ENCODE peak calls at places on chromosomes 3 and 15, in eight cellular contexts. E is NCI-H1417; K is stimulated activated naive CD8-positive, alpha-beta T cell treated with anti-CD3 and anti-CD28 coated beads, Interleukin-15, Interleukin-2, amounts not matched to agents 100 U/mL and 50 U/mL, for 24 hours; X is progenitor cell of endocrine pancreas; F is lower leg skin; Z is fibroblast of lung; D is stimulated activated CD4-positive, alpha-beta T cell treated with anti-CD3 and anti-CD28 coated beads, Interleukin-2, amount 100 ng/mL, for 48 hours; C is SHP77 treated with DMSO at 0.1 percent for 48 hours. L is an unnamed sample.

GRCh38 chr15:26974120-26974780 is 3.3 kb downstream of the GABRG3 start:
- DNase-seq in D (no peak), X (no peak), F (no peak), K (no peak), C (peak), E (peak), Z (peak), L (no peak)

GRCh38 chr3:28348286-28348636 is 260 bp upstream of the ZCWPW2 start:
- DNase-seq in K (no peak), X (no peak), E (no peak), Z (no peak), F (no peak), D (no peak), C (no peak), L (peak)

GRCh38 chr15:45179221-45179985 is 8.4 kb downstream of the SHF start:
- DNase-seq in K (peak), D (peak), X (no peak), C (no peak), E (peak), Z (no peak), F (no peak), L (peak)

GRCh38 chr3:49554639-49555265 is 475 bp downstream of the BSN start:
- DNase-seq in E (no peak), X (peak), K (peak), Z (no peak), D (peak), C (no peak), F (peak), L (peak)

GRCh38 chr15:31605467-31605931 is 278.9 kb downstream of the KLF13 start:
- DNase-seq in F (no peak), X (no peak), D (no peak), K (peak), Z (peak), C (no peak), E (no peak), L (no peak)

GRCh38 chr15:71337197-71337845 is 222.1 kb downstream of the THSD4 start:
- DNase-seq in X (no peak), F (no peak), D (no peak), Z (peak), K (no peak), E (no peak), C (no peak), L (no peak)

GRCh38 chr15:57339321-57339720 is 37.0 kb upstream of the CGNL1 start:
- DNase-seq in D (no peak), C (no peak), E (no peak), X (no peak), Z (no peak), F (no peak), K (no peak), L (no peak)

GRCh38 chr3:28326458-28326926 is 22.0 kb upstream of the ZCWPW2 start:
- DNase-seq in D (peak), C (no peak), K (peak), F (no peak), Z (peak), X (no peak), E (no peak), L (no peak)

GRCh38 chr3:49343163-49343562 is 3.3 kb upstream of the USP4 start:
- DNase-seq in F (no peak), E (no peak), X (no peak), D (no peak), K (no peak), Z (no peak), C (no peak), L (no peak)

GRCh38 chr3:124698030-124698770 is 32.1 kb upstream of the UMPS start:
- DNase-seq in Z (no peak), C (no peak), F (no peak), X (no peak), K (no peak), E (no peak), D (no peak), L (no peak)

GRCh38 chr15:34796847-34797246 is 1.5 kb upstream of the ACTC1 start:
- DNase-seq in Z (no peak), C (no peak), D (no peak), K (no peak), F (no peak), E (no peak), X (no peak), L (peak)

GRCh38 chr3:124816206-124816605 is 71.0 kb downstream of the ITGB5 start:
- DNase-seq in F (no peak), K (no peak), D (no peak), Z (no peak), E (no peak), X (no peak), C (no peak), L (no peak)

GRCh38 chr3:126476976-126477330 is 1.3 kb upstream of the ZXDC start:
- DNase-seq in K (no peak), E (no peak), Z (no peak), D (no peak), F (no peak), C (no peak), X (no peak), L (no peak)

GRCh38 chr3:111831840-111832239 is 27.2 kb upstream of the PHLDB2 start:
- DNase-seq in Z (peak), E (no peak), D (peak), C (no peak), X (no peak), K (peak), F (no peak), L (peak)

GRCh38 chr3:106425021-106425420 is 556.2 kb upstream of the CBLB start:
- DNase-seq in F (no peak), Z (peak), E (no peak), D (no peak), K (no peak), X (no peak), C (no peak), L (peak)

GRCh38 chr3:100810671-100811070 is 101.4 kb downstream of the TFG start:
- DNase-seq in F (no peak), D (no peak), C (no peak), E (no peak), Z (peak), X (no peak), K (no peak), L (peak)

GRCh38 chr3:127182848-127183714 is 9.8 kb upstream of the PRR23E start:
- DNase-seq in Z (no peak), K (no peak), X (peak), C (no peak), E (peak), F (peak), D (no peak), L (no peak)

GRCh38 chr15:40420793-40421192 is 15.2 kb downstream of the IVD start:
- DNase-seq in X (no peak), D (no peak), C (no peak), Z (no peak), F (no peak), E (peak), K (no peak), L (no peak)

GRCh38 chr3:106367496-106367895 is 498.7 kb upstream of the CBLB start:
- DNase-seq in C (no peak), E (no peak), X (no peak), K (no peak), D (no peak), Z (no peak), F (no peak), L (no peak)

GRCh38 chr3:190716961-190717360 is 145.5 kb downstream of the GMNC start:
- DNase-seq in C (no peak), D (no peak), X (no peak), K (no peak), F (no peak), E (no peak), Z (no peak), L (peak)

GRCh38 chr3:130748981-130749380 is 2.4 kb upstream of the PIK3R4 start:
- DNase-seq in D (no peak), C (no peak), E (no peak), F (no peak), Z (peak), X (no peak), K (no peak), L (peak)

GRCh38 chr3:39107056-39107873 is at the start of the genes GORASP1 and TTC21A:
- DNase-seq in E (peak), C (no peak), F (peak), D (peak), Z (peak), K (peak), X (peak), L (peak)

GRCh38 chr15:71810256-71811035 is at the start of gene NR2E3:
- DNase-seq in C (no peak), F (no peak), D (no peak), K (no peak), X (no peak), E (no peak), Z (no peak), L (no peak)

GRCh38 chr3:188520466-188520865 is 366.5 kb downstream of the LPP start:
- DNase-seq in K (no peak), C (no peak), F (no peak), X (no peak), D (no peak), Z (peak), E (no peak), L (no peak)

GRCh38 chr15:66943456-66944095 is 121.8 kb upstream of the SMAD3 start:
- DNase-seq in D (no peak), K (no peak), X (no peak), F (no peak), E (peak), Z (no peak), C (peak), L (peak)

GRCh38 chr3:9901967-9902366 is 681 bp upstream of the IL17RE start:
- DNase-seq in E (no peak), C (no peak), X (no peak), F (no peak), Z (no peak), D (no peak), K (peak), L (no peak)

GRCh38 chr3:139941580-139941979 is 6.6 kb downstream of the CLSTN2 start:
- DNase-seq in X (no peak), E (no peak), F (no peak), K (no peak), Z (no peak), C (no peak), D (no peak), L (no peak)

GRCh38 chr3:123272547-123272946 is 70.8 kb downstream of the SEC22A start:
- DNase-seq in C (no peak), K (no peak), X (no peak), Z (peak), D (no peak), E (no peak), F (no peak), L (peak)

GRCh38 chr3:12588039-12588673 is 31.3 kb downstream of the MKRN2 start:
- DNase-seq in X (no peak), K (no peak), E (no peak), F (no peak), D (no peak), C (no peak), Z (peak), L (no peak)

GRCh38 chr3:192935441-192935840 is 17.8 kb upstream of the MB21D2 start:
- DNase-seq in F (no peak), Z (peak), C (no peak), D (no peak), E (no peak), X (no peak), K (no peak), L (no peak)

GRCh38 chr3:169232863-169233262 is 430.6 kb downstream of the MECOM start:
- DNase-seq in X (no peak), E (no peak), K (no peak), D (no peak), Z (peak), F (no peak), C (no peak), L (no peak)

GRCh38 chr15:72796515-72797337 is 13.2 kb upstream of the ADPGK start:
- DNase-seq in E (peak), D (no peak), Z (peak), C (no peak), X (peak), K (peak), F (peak), L (peak)

GRCh38 chr15:49901867-49902775 is 216.9 kb downstream of the ATP8B4 start:
- DNase-seq in K (no peak), C (no peak), D (no peak), Z (peak), E (no peak), F (no peak), X (no peak), L (peak)